ENCODE peak calls at places on chromosomes 13 and 19, in eight cellular contexts. J is dorsolateral prefrontal cortex; A is CD8-positive, alpha-beta memory T cell; X is psoas muscle; I is IMR-90; Q is fibroblast of mammary gland; R is tibial artery; W is NT2/D1. P is an unnamed sample.

GRCh38 chr19:3336680-3337523 is 29.5 kb upstream of the NFIC start:
- DNase-seq in R (peak; percentile 90), W (no peak), J (peak; percentile 36), X (peak; percentile 95), A (no peak), I (peak; percentile 48), Q (peak; percentile 83), P (peak; percentile 92)

GRCh38 chr19:18161691-18162039 is 8.7 kb downstream of the PIK3R2 start:
- DNase-seq in R (no peak), X (no peak), I (no peak), A (no peak), Q (no peak), W (no peak), J (no peak), P (no peak)

GRCh38 chr19:870963-871401 is 11.5 kb downstream of the CFD start:
- DNase-seq in Q (no peak), W (no peak), R (no peak), A (no peak), J (no peak), X (peak; percentile 78), I (peak; percentile 32), P (no peak)

GRCh38 chr19:14786421-14786851 is 8.1 kb upstream of the ADGRE2 start:
- DNase-seq in A (no peak), I (no peak), R (no peak), J (no peak), W (peak; percentile 49), X (peak; percentile 56), Q (no peak), P (no peak)

GRCh38 chr19:11658954-11659353 is 61.7 kb downstream of the ZNF627 start:
- DNase-seq in A (no peak), J (no peak), I (no peak), R (no peak), Q (no peak), W (no peak), X (no peak), P (no peak)

GRCh38 chr19:1087813-1088418 is 7.3 kb downstream of the POLR2E start:
- DNase-seq in I (no peak), W (no peak), X (peak; percentile 78), J (no peak), Q (no peak), R (peak; percentile 80), A (peak; percentile 71), P (no peak)

GRCh38 chr19:18507021-18507726 is 14.7 kb downstream of the ELL start:
- DNase-seq in Q (no peak), W (no peak), R (peak; percentile 52), J (no peak), X (peak; percentile 88), A (no peak), I (no peak), P (no peak)

GRCh38 chr13:22944378-22944777 is 236.4 kb upstream of the SGCG start:
- DNase-seq in X (no peak), W (no peak), Q (no peak), J (no peak), I (no peak), A (no peak), R (no peak), P (no peak)

GRCh38 chr13:26412263-26412662 is 145.2 kb upstream of the WASF3 start:
- DNase-seq in R (no peak), J (no peak), A (no peak), Q (no peak), X (no peak), I (no peak), W (no peak), P (no peak)

GRCh38 chr13:49464621-49465325 is 20.7 kb downstream of the SETDB2 start:
- DNase-seq in A (no peak), R (no peak), Q (peak; percentile 40), W (no peak), X (no peak), I (peak; percentile 47), J (no peak), P (no peak)

GRCh38 chr13:28631792-28632191 is 27.1 kb upstream of the POMP start:
- DNase-seq in A (no peak), J (no peak), X (no peak), R (no peak), I (peak; percentile 43), Q (peak; percentile 20), W (no peak), P (no peak)

GRCh38 chr13:101626925-101627555 is 174.6 kb downstream of the ITGBL1 start:
- DNase-seq in A (peak; percentile 46), X (no peak), W (no peak), R (no peak), J (no peak), I (peak; percentile 2), Q (no peak), P (no peak)

GRCh38 chr13:67341406-67341805 is 111.3 kb upstream of the PCDH9 start:
- DNase-seq in X (no peak), J (no peak), A (no peak), R (no peak), W (no peak), Q (peak; percentile 83), I (peak; percentile 53), P (no peak)

GRCh38 chr13:110771194-110771593 is 57.7 kb downstream of the ING1 start:
- DNase-seq in X (no peak), R (no peak), I (peak; percentile 29), A (no peak), W (no peak), Q (peak; percentile 44), J (no peak), P (no peak)

GRCh38 chr13:110293649-110294048 is 13.3 kb downstream of the COL4A1 start:
- DNase-seq in J (no peak), W (no peak), R (no peak), A (no peak), Q (no peak), I (no peak), X (no peak), P (no peak)

GRCh38 chr13:90047600-90047999 is 1299.9 kb upstream of the MIR17HG start:
- DNase-seq in X (no peak), I (no peak), Q (no peak), W (no peak), A (no peak), R (no peak), J (no peak), P (no peak)

GRCh38 chr19:2242811-2243210 is 6.2 kb downstream of the SF3A2 start:
- DNase-seq in R (no peak), W (no peak), X (no peak), J (no peak), Q (no peak), A (no peak), I (no peak), P (no peak)

GRCh38 chr19:49887037-49887652 is 9.5 kb downstream of the IL4I1 start:
- DNase-seq in J (no peak), I (no peak), Q (no peak), X (no peak), A (no peak), W (no peak), R (no peak), P (no peak)

GRCh38 chr13:27321619-27322385 is 51.2 kb downstream of the RASL11A start:
- DNase-seq in J (no peak), X (no peak), I (no peak), R (no peak), W (no peak), A (no peak), Q (no peak), P (no peak)

GRCh38 chr19:44745887-44746600 is 2.5 kb upstream of the BCL3 start:
- DNase-seq in W (no peak), Q (no peak), A (no peak), I (no peak), R (no peak), J (no peak), X (no peak), P (no peak)

GRCh38 chr19:21585491-21585890 is 80.1 kb downstream of the ZNF429 start:
- DNase-seq in Q (no peak), I (no peak), X (no peak), R (no peak), J (no peak), A (no peak), W (no peak), P (no peak)

GRCh38 chr19:45793178-45793564 is 526 bp upstream of the DMWD start:
- DNase-seq in W (no peak), Q (no peak), A (no peak), I (no peak), R (no peak), X (no peak), J (no peak), P (no peak)
- H3K4me3 ChIP-seq in W (no peak overlapping the region), Q (peak overlapping the region; percentile 13), A (peak overlapping the region; percentile 21), I (no peak overlapping the region), R (peak overlapping the region; percentile 72), X (peak overlapping the region; percentile 77), J (peak overlapping the region; percentile 72), P (no peak overlapping the region)

GRCh38 chr19:48660854-48661731 is 11.7 kb downstream of the NTN5 start:
- DNase-seq in R (peak; percentile 85), A (peak; percentile 83), I (peak; percentile 86), X (peak; percentile 93), W (no peak), Q (peak; percentile 90), J (peak; percentile 71), P (peak; percentile 93)
- H3K4me3 ChIP-seq in R (no peak overlapping the region), A (peak overlapping the region; percentile 49), I (no peak overlapping the region), X (no peak overlapping the region), W (no peak overlapping the region), Q (no peak overlapping the region), J (no peak overlapping the region), P (no peak overlapping the region)

GRCh38 chr19:39916851-39917396 is 17.5 kb downstream of the FCGBP start:
- DNase-seq in W (no peak), R (no peak), J (no peak), I (no peak), A (no peak), X (no peak), Q (no peak), P (peak; percentile 13)

GRCh38 chr19:39915848-39916215 is 18.6 kb downstream of the FCGBP start:
- DNase-seq in R (no peak), J (no peak), I (no peak), X (no peak), W (no peak), A (no peak), Q (no peak), P (no peak)

GRCh38 chr19:39917561-39918182 is 16.8 kb downstream of the FCGBP start:
- DNase-seq in I (no peak), J (no peak), A (no peak), R (no peak), W (no peak), Q (no peak), X (no peak), P (peak; percentile 13)

GRCh38 chr19:39915101-39915847 is 19.2 kb downstream of the FCGBP start:
- DNase-seq in Q (no peak), R (no peak), W (no peak), I (no peak), X (no peak), J (no peak), A (no peak), P (peak; percentile 26)

GRCh38 chr19:39916236-39916635 is 18.2 kb downstream of the FCGBP start:
- DNase-seq in A (no peak), X (no peak), W (no peak), Q (no peak), I (no peak), J (no peak), R (no peak), P (peak; percentile 19)
- H3K4me3 ChIP-seq in A (no peak overlapping the region), X (no peak overlapping the region), W (no peak overlapping the region), Q (no peak overlapping the region), I (no peak overlapping the region), J (no peak overlapping the region), R (no peak overlapping the region), P (no peak overlapping the region)

DNA sequence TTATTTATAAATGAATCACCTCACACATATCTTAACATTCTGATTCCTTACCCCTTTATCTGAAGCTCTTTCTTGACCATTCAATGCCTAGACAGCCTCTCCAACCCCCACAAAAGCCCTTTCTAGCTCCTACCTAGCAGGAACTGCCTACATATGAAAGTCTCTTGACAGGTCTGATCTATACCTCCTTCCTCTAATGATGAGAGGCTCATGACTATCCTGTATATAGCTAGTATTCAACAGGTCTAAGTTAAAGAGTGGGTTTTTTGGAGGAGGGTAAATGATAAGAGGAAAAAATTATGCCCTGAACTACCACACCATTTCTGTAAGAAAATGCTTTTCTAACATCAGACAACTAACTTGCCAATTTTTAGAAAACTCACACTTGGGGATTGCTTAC is 47.0 kb downstream of the RBM26 start:
- DNase-seq in I (no peak), R (no peak), Q (no peak), A (no peak), W (no peak), J (no peak), X (no peak), P (no peak)
- H3K4me3 ChIP-seq in I (no peak overlapping the region), R (no peak overlapping the region), Q (no peak overlapping the region), A (no peak overlapping the region), W (no peak overlapping the region), J (no peak overlapping the region), X (no peak overlapping the region), P (no peak overlapping the region)